ENCODE peak calls at places on chromosomes 5 and 9, in ten cellular contexts. J is mesothelial cell of epicardium; U is activated CD4-positive, alpha-beta T cell treated with anti-CD3 and anti-CD28 coated beads, Interleukin-2, amount 10 ng/mL, durations not matched to agents 7 days and 5 days; G is NCI-H2081; V is iPS-NIHi11; K is epithelial cell of esophagus; W is NAMALWA; A is GM12865; F is astrocyte of the spinal cord; N is putamen. B is an unnamed sample.

GRCh38 chr9:75878461-75878860 is 12.0 kb upstream of the PCSK5 start:
- DNase-seq in G (no peak), F (no peak), J (no peak), V (no peak), U (no peak), W (no peak), K (no peak), N (no peak), A (no peak), B (no peak)

GRCh38 chr5:547086-547924 is 23.1 kb upstream of the SLC9A3 start:
- DNase-seq in A (no peak), K (peak), V (no peak), W (no peak), F (no peak), G (no peak), U (no peak), J (no peak), N (no peak), B (no peak)

GRCh38 chr9:113828211-113828610 is 47.9 kb upstream of the ZNF618 start:
- DNase-seq in A (no peak), U (no peak), K (no peak), F (peak), V (no peak), W (no peak), N (no peak), J (no peak), G (no peak), B (no peak)

GRCh38 chr9:130382636-130383349 is 62.0 kb upstream of the ASS1 start:
- DNase-seq in W (no peak), U (no peak), G (peak), A (no peak), K (peak), V (no peak), F (no peak), N (no peak), J (no peak), B (no peak)

GRCh38 chr9:37010180-37010579 is 23.9 kb downstream of the PAX5 start:
- DNase-seq in J (no peak), F (no peak), K (no peak), V (no peak), W (no peak), A (peak), G (no peak), N (no peak), U (no peak), B (no peak)

GRCh38 chr5:68086857-68087256 is 128.7 kb upstream of the PIK3R1 start:
- DNase-seq in G (no peak), K (no peak), U (no peak), A (no peak), N (peak), V (no peak), W (no peak), J (no peak), F (peak), B (no peak)

GRCh38 chr5:81315336-81315735 is 13.9 kb downstream of the ZCCHC9 start:
- DNase-seq in N (no peak), G (no peak), U (no peak), V (no peak), F (peak), W (no peak), A (no peak), K (peak), J (no peak), B (no peak)

GRCh38 chr5:173829826-173830225 is 58.3 kb upstream of the CPEB4 start:
- DNase-seq in V (no peak), W (peak), K (peak), U (no peak), J (no peak), G (no peak), A (peak), N (no peak), F (peak), B (peak)

GRCh38 chr9:113361304-113362018 is 12.1 kb downstream of the BSPRY start:
- DNase-seq in J (no peak), A (no peak), G (peak), W (no peak), K (no peak), V (no peak), U (no peak), F (peak), N (peak), B (no peak)

GRCh38 chr9:88387035-88387732 is 1.1 kb upstream of the SPIN1 start:
- DNase-seq in V (peak), N (no peak), F (peak), J (peak), K (peak), W (peak), U (no peak), G (peak), A (no peak), B (peak)

GRCh38 chr5:123085638-123086286 is 3.3 kb upstream of the PRDM6 start:
- DNase-seq in U (no peak), F (no peak), W (no peak), A (no peak), J (no peak), N (no peak), G (no peak), V (no peak), K (no peak), B (no peak)

GRCh38 chr9:77589046-77589795 is 58.9 kb downstream of the GNA14 start:
- DNase-seq in K (peak), U (no peak), A (no peak), G (peak), W (no peak), V (no peak), N (no peak), J (no peak), F (no peak), B (peak)

GRCh38 chr9:133522073-133522910 is 2.5 kb downstream of the MYMK start:
- DNase-seq in J (no peak), K (no peak), F (no peak), G (no peak), U (no peak), W (no peak), N (no peak), A (no peak), V (no peak), B (no peak)

GRCh38 chr9:134691695-134692572 is 50.3 kb downstream of the COL5A1 start:
- DNase-seq in J (no peak), G (no peak), U (no peak), A (no peak), F (no peak), K (no peak), V (no peak), N (no peak), W (no peak), B (no peak)

GRCh38 chr5:139574641-139575312 is 13.6 kb downstream of the UBE2D2 start:
- DNase-seq in N (peak), G (no peak), U (peak), K (peak), W (peak), V (peak), A (peak), F (peak), J (no peak), B (peak)

GRCh38 chr5:32029291-32029690 is 144.8 kb downstream of the GOLPH3 start:
- DNase-seq in U (no peak), J (no peak), G (no peak), A (no peak), F (no peak), V (no peak), N (no peak), W (no peak), K (peak), B (peak)

GRCh38 chr9:28365020-28365640 is 791.8 kb upstream of the C9orf72 start:
- DNase-seq in N (peak), J (no peak), A (no peak), G (no peak), F (no peak), U (no peak), V (peak), W (no peak), K (peak), B (peak)

B was measured in NB4.